ENCODE peak calls at places on chromosomes 5 and 9, in five cellular contexts. D, O, L, C and H are unnamed samples.

GRCh38 chr9:37710039-37710438 is 43.6 kb upstream of the TRMT10B start:
- DNase-seq in D (no peak), O (no peak), L (no peak), C (no peak), H (no peak)

GRCh38 chr9:86703346-86703745 is 244.0 kb downstream of the GAS1 start:
- DNase-seq in D (no peak), O (no peak), L (no peak), C (no peak), H (no peak)

GRCh38 chr5:16759147-16759800 is 142.5 kb upstream of the RETREG1 start:
- DNase-seq in D (no peak), O (peak), L (no peak), C (no peak), H (no peak)

GRCh38 chr5:109826426-109826825 is 136.7 kb downstream of the MAN2A1 start:
- DNase-seq in D (no peak), O (no peak), L (no peak), C (no peak), H (no peak)

GRCh38 chr5:143557061-143557818 is 153.8 kb upstream of the NR3C1 start:
- DNase-seq in D (no peak), O (no peak), L (no peak), C (no peak), H (no peak)

GRCh38 chr9:71812385-71812784 is 44.1 kb upstream of the CEMIP2 start:
- DNase-seq in D (no peak), O (no peak), L (no peak), C (peak), H (no peak)

GRCh38 chr9:100739666-100740065 is 161.8 kb downstream of the CAVIN4 start:
- DNase-seq in D (no peak), O (no peak), L (no peak), C (no peak), H (no peak)

GRCh38 chr9:28024616-28025147 is 451.4 kb upstream of the C9orf72 start:
- DNase-seq in D (no peak), O (no peak), L (no peak), C (no peak), H (no peak)

GRCh38 chr9:15306068-15306756 is 804 bp downstream of the TTC39B start:
- DNase-seq in D (no peak), O (peak), L (peak), C (peak), H (peak)

GRCh38 chr5:33611882-33612281 is 171.1 kb downstream of the TARS1 start:
- DNase-seq in D (no peak), O (no peak), L (no peak), C (no peak), H (peak)

GRCh38 chr5:1524481-1524798 is 680 bp upstream of the LPCAT1 start:
- DNase-seq in D (no peak), O (no peak), L (no peak), C (no peak), H (no peak)

GRCh38 chr5:56337715-56338319 is 104.7 kb upstream of the ANKRD55 start:
- DNase-seq in D (no peak), O (no peak), L (no peak), C (no peak), H (no peak)

GRCh38 chr5:86461169-86461956 is 156.4 kb upstream of the COX7C start:
- DNase-seq in D (no peak), O (no peak), L (no peak), C (no peak), H (no peak)

GRCh38 chr5:120532835-120533234 is 68.7 kb downstream of the PRR16 start:
- DNase-seq in D (peak), O (no peak), L (peak), C (no peak), H (no peak)

GRCh38 chr5:137510671-137511070 is 11.5 kb upstream of the SPOCK1 start:
- DNase-seq in D (no peak), O (no peak), L (no peak), C (no peak), H (no peak)

GRCh38 chr9:116008278-116008677 is 145.3 kb upstream of the PAPPA start:
- DNase-seq in D (peak), O (no peak), L (no peak), C (no peak), H (no peak)

GRCh38 chr9:715743-716400 is 125.6 kb upstream of the DMRT1 start:
- DNase-seq in D (no peak), O (no peak), L (no peak), C (no peak), H (no peak)

GRCh38 chr9:77453857-77454647 is 194.1 kb downstream of the GNA14 start:
- DNase-seq in D (no peak), O (no peak), L (no peak), C (no peak), H (no peak)

GRCh38 chr5:33272288-33272687 is 168.5 kb upstream of the TARS1 start:
- DNase-seq in D (peak), O (no peak), L (no peak), C (no peak), H (peak)

GRCh38 chr5:169804861-169805260 is 167.8 kb downstream of the DOCK2 start:
- DNase-seq in D (no peak), O (no peak), L (no peak), C (no peak), H (no peak)

GRCh38 chr5:8209500-8209899 is 340.6 kb downstream of the MTRR start:
- DNase-seq in D (no peak), O (no peak), L (no peak), C (no peak), H (no peak)

GRCh38 chr9:111516061-111516465 is 8.9 kb upstream of the ZNF483 start:
- DNase-seq in D (no peak), O (no peak), L (no peak), C (no peak), H (no peak)

GRCh38 chr5:18553269-18553668 is 919.0 kb downstream of the TAF11L14 start:
- DNase-seq in D (no peak), O (no peak), L (no peak), C (no peak), H (no peak)

GRCh38 chr9:113687680-113688371 is 188.3 kb upstream of the ZNF618 start:
- DNase-seq in D (no peak), O (no peak), L (no peak), C (no peak), H (no peak)

GRCh38 chr5:149561848-149562247 is 10.6 kb upstream of the CSNK1A1 start:
- DNase-seq in D (peak), O (no peak), L (no peak), C (no peak), H (peak)

GRCh38 chr5:75890546-75890945 is 173.3 kb upstream of the POC5 start:
- DNase-seq in D (no peak), O (no peak), L (no peak), C (no peak), H (no peak)

GRCh38 chr9:104863180-104863883 is 64.6 kb downstream of the ABCA1 start:
- DNase-seq in D (peak), O (peak), L (peak), C (no peak), H (peak)

GRCh38 chr9:89021154-89021803 is 30.0 kb downstream of the S1PR3 start:
- DNase-seq in D (peak), O (no peak), L (no peak), C (no peak), H (peak)

GRCh38 chr9:130239741-130240241 is 25.8 kb upstream of the HMCN2 start:
- DNase-seq in D (no peak), O (peak), L (no peak), C (no peak), H (no peak)

GRCh38 chr5:1007221-1007680 is 1.4 kb upstream of the NKD2 start:
- DNase-seq in D (no peak), O (no peak), L (no peak), C (peak), H (no peak)

GRCh38 chr9:88835772-88836171 is 155.5 kb upstream of the S1PR3 start:
- DNase-seq in D (no peak), O (no peak), L (no peak), C (no peak), H (no peak)

GRCh38 chr9:125538092-125538473 is 168.9 kb downstream of the MAPKAP1 start:
- DNase-seq in D (peak), O (no peak), L (no peak), C (no peak), H (peak)

GRCh38 chr9:85469041-85469440 is 272.7 kb downstream of the AGTPBP1 start:
- DNase-seq in D (no peak), O (no peak), L (no peak), C (no peak), H (no peak)

GRCh38 chr5:65480306-65480865 is 1.3 kb downstream of the ADAMTS6 start:
- DNase-seq in D (no peak), O (peak), L (no peak), C (peak), H (peak)

GRCh38 chr5:112253478-112254250 is 165.4 kb downstream of the EPB41L4A start:
- DNase-seq in D (no peak), O (no peak), L (no peak), C (peak), H (no peak)

GRCh38 chr5:36357391-36357790 is 55.7 kb upstream of the RANBP3L start:
- DNase-seq in D (no peak), O (no peak), L (no peak), C (no peak), H (peak)

GRCh38 chr5:145800181-145800580 is 35.0 kb downstream of the PRELID2 start:
- DNase-seq in D (no peak), O (no peak), L (no peak), C (no peak), H (no peak)